ENCODE peak calls at places on chromosomes 6 and 20, in seven cellular contexts. One of them, this sample, is unnamed.

GRCh38 chr6:118559659-118560058 is 11.6 kb downstream of the PLN start:
- DNase-seq in GM13976: no peak
- DNase-seq in tibial nerve: no peak
- DNase-seq in NB4: no peak
- DNase-seq in LNCaP clone FGC: no peak
- DNase-seq in GM12878: no peak
- DNase-seq in nephron progenitor cell: no peak
- DNase-seq in this sample: no peak

GRCh38 chr20:44532248-44532980 is 10.5 kb upstream of the SERINC3 start:
- DNase-seq in GM13976: no peak
- DNase-seq in tibial nerve: peak
- DNase-seq in NB4: no peak
- DNase-seq in LNCaP clone FGC: no peak
- DNase-seq in GM12878: no peak
- DNase-seq in nephron progenitor cell: no peak
- DNase-seq in this sample: no peak

GRCh38 chr20:59742351-59743095 is 138.2 kb downstream of the PHACTR3 start:
- DNase-seq in GM13976: no peak
- DNase-seq in tibial nerve: no peak
- DNase-seq in NB4: no peak
- DNase-seq in LNCaP clone FGC: no peak
- DNase-seq in GM12878: no peak
- DNase-seq in nephron progenitor cell: no peak
- DNase-seq in this sample: no peak

GRCh38 chr6:10338151-10338550 is 76.7 kb downstream of the TFAP2A start:
- DNase-seq in GM13976: no peak
- DNase-seq in tibial nerve: no peak
- DNase-seq in NB4: no peak
- DNase-seq in LNCaP clone FGC: no peak
- DNase-seq in GM12878: no peak
- DNase-seq in nephron progenitor cell: no peak
- DNase-seq in this sample: no peak

GRCh38 chr6:32885698-32886286 is 31.8 kb downstream of the PSMB9 start:
- DNase-seq in GM13976: peak
- DNase-seq in tibial nerve: no peak
- DNase-seq in NB4: peak
- DNase-seq in LNCaP clone FGC: peak
- DNase-seq in GM12878: peak
- DNase-seq in nephron progenitor cell: no peak
- DNase-seq in this sample: no peak

GRCh38 chr6:98041921-98042320 is 758.9 kb upstream of the MMS22L start:
- DNase-seq in GM13976: no peak
- DNase-seq in tibial nerve: no peak
- DNase-seq in NB4: no peak
- DNase-seq in LNCaP clone FGC: no peak
- DNase-seq in GM12878: no peak
- DNase-seq in nephron progenitor cell: no peak
- DNase-seq in this sample: no peak

GRCh38 chr6:129623008-129623732 is 86.8 kb downstream of the ARHGAP18 start:
- DNase-seq in GM13976: peak
- DNase-seq in tibial nerve: no peak
- DNase-seq in NB4: no peak
- DNase-seq in LNCaP clone FGC: no peak
- DNase-seq in GM12878: no peak
- DNase-seq in nephron progenitor cell: no peak
- DNase-seq in this sample: no peak

GRCh38 chr20:13649548-13649947 is 10.8 kb upstream of the TASP1 start:
- DNase-seq in GM13976: no peak
- DNase-seq in tibial nerve: peak
- DNase-seq in NB4: no peak
- DNase-seq in LNCaP clone FGC: no peak
- DNase-seq in GM12878: no peak
- DNase-seq in nephron progenitor cell: peak
- DNase-seq in this sample: no peak

GRCh38 chr6:114879719-114880118 is 536.9 kb upstream of the HS3ST5 start:
- DNase-seq in GM13976: no peak
- DNase-seq in tibial nerve: no peak
- DNase-seq in NB4: no peak
- DNase-seq in LNCaP clone FGC: no peak
- DNase-seq in GM12878: no peak
- DNase-seq in nephron progenitor cell: no peak
- DNase-seq in this sample: no peak

GRCh38 chr6:33640361-33640760 is 19.2 kb downstream of the ITPR3 start:
- DNase-seq in GM13976: no peak
- DNase-seq in tibial nerve: no peak
- DNase-seq in NB4: no peak
- DNase-seq in LNCaP clone FGC: no peak
- DNase-seq in GM12878: no peak
- DNase-seq in nephron progenitor cell: no peak
- DNase-seq in this sample: no peak

GRCh38 chr6:130233332-130233731 is 10.6 kb upstream of the SAMD3 start:
- DNase-seq in GM13976: no peak
- DNase-seq in tibial nerve: no peak
- DNase-seq in NB4: no peak
- DNase-seq in LNCaP clone FGC: no peak
- DNase-seq in GM12878: no peak
- DNase-seq in nephron progenitor cell: no peak
- DNase-seq in this sample: no peak

GRCh38 chr6:6803180-6803978 is 214.9 kb downstream of the LY86 start:
- DNase-seq in GM13976: peak
- DNase-seq in tibial nerve: no peak
- DNase-seq in NB4: peak
- DNase-seq in LNCaP clone FGC: no peak
- DNase-seq in GM12878: no peak
- DNase-seq in nephron progenitor cell: no peak
- DNase-seq in this sample: no peak

GRCh38 chr6:154197176-154197850 is 158.3 kb downstream of the OPRM1 start:
- DNase-seq in GM13976: no peak
- DNase-seq in tibial nerve: no peak
- DNase-seq in NB4: no peak
- DNase-seq in LNCaP clone FGC: no peak
- DNase-seq in GM12878: no peak
- DNase-seq in nephron progenitor cell: no peak
- DNase-seq in this sample: no peak

GRCh38 chr6:170114956-170115855 is 175.7 kb downstream of the DLL1 start:
- DNase-seq in GM13976: no peak
- DNase-seq in tibial nerve: no peak
- DNase-seq in NB4: no peak
- DNase-seq in LNCaP clone FGC: no peak
- DNase-seq in GM12878: no peak
- DNase-seq in nephron progenitor cell: no peak
- DNase-seq in this sample: peak

GRCh38 chr6:111743859-111744692 is 129.2 kb downstream of the FYN start:
- DNase-seq in GM13976: no peak
- DNase-seq in tibial nerve: peak
- DNase-seq in NB4: no peak
- DNase-seq in LNCaP clone FGC: no peak
- DNase-seq in GM12878: no peak
- DNase-seq in nephron progenitor cell: no peak
- DNase-seq in this sample: no peak

GRCh38 chr6:43355862-43356590 is 13.4 kb downstream of the ZNF318 start:
- DNase-seq in GM13976: no peak
- DNase-seq in tibial nerve: no peak
- DNase-seq in NB4: peak
- DNase-seq in LNCaP clone FGC: no peak
- DNase-seq in GM12878: no peak
- DNase-seq in nephron progenitor cell: no peak
- DNase-seq in this sample: no peak

GRCh38 chr6:15121443-15121842 is 124.4 kb upstream of the JARID2 start:
- DNase-seq in GM13976: no peak
- DNase-seq in tibial nerve: no peak
- DNase-seq in NB4: no peak
- DNase-seq in LNCaP clone FGC: no peak
- DNase-seq in GM12878: no peak
- DNase-seq in nephron progenitor cell: no peak
- DNase-seq in this sample: no peak

GRCh38 chr6:33850869-33851541 is 47.2 kb upstream of the MLN start:
- DNase-seq in GM13976: no peak
- DNase-seq in tibial nerve: no peak
- DNase-seq in NB4: no peak
- DNase-seq in LNCaP clone FGC: no peak
- DNase-seq in GM12878: no peak
- DNase-seq in nephron progenitor cell: no peak
- DNase-seq in this sample: no peak

GRCh38 chr20:41123636-41124035 is 13.7 kb upstream of the PLCG1 start:
- DNase-seq in GM13976: no peak
- DNase-seq in tibial nerve: no peak
- DNase-seq in NB4: no peak
- DNase-seq in LNCaP clone FGC: no peak
- DNase-seq in GM12878: no peak
- DNase-seq in nephron progenitor cell: no peak
- DNase-seq in this sample: no peak

GRCh38 chr20:38626921-38627659 is 25.5 kb downstream of the ARHGAP40 start:
- DNase-seq in GM13976: no peak
- DNase-seq in tibial nerve: no peak
- DNase-seq in NB4: no peak
- DNase-seq in LNCaP clone FGC: no peak
- DNase-seq in GM12878: no peak
- DNase-seq in nephron progenitor cell: no peak
- DNase-seq in this sample: no peak

GRCh38 chr6:16206595-16207037 is 31.8 kb upstream of the GMPR start:
- DNase-seq in GM13976: peak
- DNase-seq in tibial nerve: peak
- DNase-seq in NB4: peak
- DNase-seq in LNCaP clone FGC: peak
- DNase-seq in GM12878: no peak
- DNase-seq in nephron progenitor cell: peak
- DNase-seq in this sample: peak

DNA sequence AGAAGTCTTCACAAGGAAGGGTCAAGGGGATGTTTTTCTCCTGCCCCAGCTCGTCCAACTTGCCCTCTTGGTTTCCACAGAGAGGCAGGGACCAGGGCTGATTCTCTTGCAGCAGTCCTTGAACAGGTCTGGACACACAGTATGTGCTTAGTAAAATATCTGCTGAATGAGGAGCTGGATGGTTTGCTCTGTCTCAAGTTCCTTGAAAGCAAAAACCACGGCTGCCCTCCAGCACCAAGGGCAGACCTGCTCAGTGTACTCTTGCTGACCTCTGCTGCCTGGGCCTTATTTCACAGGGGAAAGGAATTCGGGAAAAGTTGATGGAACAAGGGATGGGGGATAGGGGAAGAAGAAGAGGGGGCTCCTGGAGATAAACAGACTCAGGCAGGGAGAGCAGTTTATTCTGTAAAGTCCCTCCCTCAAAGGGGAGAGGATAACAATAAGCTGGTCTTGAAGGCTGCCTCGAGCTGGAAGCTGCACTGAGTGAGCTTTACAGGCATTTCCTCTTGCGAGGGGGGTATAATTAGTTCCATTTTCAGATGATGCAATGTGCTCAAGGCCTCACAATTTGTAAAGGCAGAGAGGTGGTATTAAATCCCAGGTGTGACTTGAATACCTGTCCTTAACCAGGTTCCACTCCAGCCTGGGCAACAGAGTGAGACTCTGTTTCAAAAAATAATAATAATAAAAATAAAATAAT is 10.3 kb downstream of the KCNK5 start:
- DNase-seq in GM13976: no peak
- DNase-seq in tibial nerve: no peak
- DNase-seq in NB4: peak
- DNase-seq in LNCaP clone FGC: no peak
- DNase-seq in GM12878: no peak
- DNase-seq in nephron progenitor cell: no peak
- DNase-seq in this sample: no peak
- TF ChIP-seq CTCF in GM13976: no peak
- TF ChIP-seq CTCF in tibial nerve: no peak
- TF ChIP-seq CTCF in NB4: no peak
- TF ChIP-seq CTCF in LNCaP clone FGC: no peak
- TF ChIP-seq CTCF in GM12878: no peak
- TF ChIP-seq CTCF in nephron progenitor cell: no peak
- TF ChIP-seq CTCF in this sample: no peak

DNA sequence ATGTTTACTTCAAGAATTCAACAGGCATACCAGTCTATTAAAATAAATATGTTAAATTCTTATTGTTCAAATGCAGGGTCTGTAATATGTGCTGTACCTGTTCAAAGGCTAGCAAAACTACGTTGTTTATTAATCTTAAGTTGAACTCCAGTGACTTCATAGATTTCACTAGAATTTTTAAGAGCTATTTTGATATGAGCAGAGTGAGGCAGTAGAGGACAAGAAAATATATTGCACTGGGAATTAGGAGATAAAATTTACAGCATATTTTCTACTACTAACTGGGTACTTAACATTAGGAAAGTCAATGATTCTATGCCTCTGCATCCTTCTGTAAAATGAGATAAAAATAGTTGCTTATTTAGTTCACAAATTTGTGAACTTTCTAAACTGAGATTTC is 162.2 kb upstream of the BMP5 start:
- DNase-seq in GM13976: no peak
- DNase-seq in tibial nerve: no peak
- DNase-seq in NB4: no peak
- DNase-seq in LNCaP clone FGC: no peak
- DNase-seq in GM12878: no peak
- DNase-seq in nephron progenitor cell: no peak
- DNase-seq in this sample: no peak
- TF ChIP-seq CTCF in GM13976: no peak
- TF ChIP-seq CTCF in tibial nerve: no peak
- TF ChIP-seq CTCF in NB4: no peak
- TF ChIP-seq CTCF in LNCaP clone FGC: no peak
- TF ChIP-seq CTCF in GM12878: no peak
- TF ChIP-seq CTCF in nephron progenitor cell: no peak
- TF ChIP-seq CTCF in this sample: peak

GRCh38 chr6:51495016-51495805 is 592.2 kb downstream of the PKHD1 start:
- DNase-seq in GM13976: no peak
- DNase-seq in tibial nerve: no peak
- DNase-seq in NB4: no peak
- DNase-seq in LNCaP clone FGC: no peak
- DNase-seq in GM12878: no peak
- DNase-seq in nephron progenitor cell: no peak
- DNase-seq in this sample: no peak

GRCh38 chr6:51489133-51489532 is 598.3 kb downstream of the PKHD1 start:
- DNase-seq in GM13976: no peak
- DNase-seq in tibial nerve: no peak
- DNase-seq in NB4: no peak
- DNase-seq in LNCaP clone FGC: no peak
- DNase-seq in GM12878: no peak
- DNase-seq in nephron progenitor cell: no peak
- DNase-seq in this sample: no peak

GRCh38 chr6:51490101-51490500 is 597.3 kb downstream of the PKHD1 start:
- DNase-seq in GM13976: no peak
- DNase-seq in tibial nerve: no peak
- DNase-seq in NB4: no peak
- DNase-seq in LNCaP clone FGC: peak
- DNase-seq in GM12878: no peak
- DNase-seq in nephron progenitor cell: no peak
- DNase-seq in this sample: no peak

GRCh38 chr6:51495806-51496380 is 591.5 kb downstream of the PKHD1 start:
- DNase-seq in GM13976: no peak
- DNase-seq in tibial nerve: no peak
- DNase-seq in NB4: no peak
- DNase-seq in LNCaP clone FGC: no peak
- DNase-seq in GM12878: no peak
- DNase-seq in nephron progenitor cell: no peak
- DNase-seq in this sample: no peak

GRCh38 chr6:51494342-51494741 is 593.1 kb downstream of the PKHD1 start:
- DNase-seq in GM13976: no peak
- DNase-seq in tibial nerve: no peak
- DNase-seq in NB4: no peak
- DNase-seq in LNCaP clone FGC: no peak
- DNase-seq in GM12878: no peak
- DNase-seq in nephron progenitor cell: no peak
- DNase-seq in this sample: no peak
- TF ChIP-seq CTCF in GM13976: no peak
- TF ChIP-seq CTCF in tibial nerve: no peak
- TF ChIP-seq CTCF in NB4: no peak
- TF ChIP-seq CTCF in LNCaP clone FGC: peak
- TF ChIP-seq CTCF in GM12878: peak
- TF ChIP-seq CTCF in nephron progenitor cell: peak
- TF ChIP-seq CTCF in this sample: peak

GRCh38 chr20:32207626-32208498 is at the start of the genes PLAGL2 and POFUT1:
- DNase-seq in GM13976: peak
- DNase-seq in tibial nerve: peak
- DNase-seq in NB4: peak
- DNase-seq in LNCaP clone FGC: peak
- DNase-seq in GM12878: peak
- DNase-seq in nephron progenitor cell: peak
- DNase-seq in this sample: peak
- TF ChIP-seq CTCF in GM13976: peak
- TF ChIP-seq CTCF in tibial nerve: no peak
- TF ChIP-seq CTCF in NB4: no peak
- TF ChIP-seq CTCF in LNCaP clone FGC: peak
- TF ChIP-seq CTCF in GM12878: peak
- TF ChIP-seq CTCF in nephron progenitor cell: no peak
- TF ChIP-seq CTCF in this sample: peak